ENCODE peak calls at places on chromosomes 1 and 21, in seven cellular contexts. One of them, this sample, is unnamed.

GRCh38 chr21:41304068-41304720 is 12.4 kb upstream of the FAM3B start:
- DNase-seq in right lobe of liver: no peak
- DNase-seq in stimulated activated CD4-positive, alpha-beta T cell treated with anti-CD3 and anti-CD28 coated beads, Interleukin-12 subunit alpha, Interleukin-12 subunit beta, amount 100 ng/mL, for 4 hours: no peak
- DNase-seq in activated T-helper 1 cell treated with anti-CD3 and anti-CD28 coated beads, Interleukin-2, amount 50 U/mL, for 16 hours: no peak
- DNase-seq in stimulated activated CD8-positive, alpha-beta memory T cell treated with anti-CD3 and anti-CD28 coated beads, Interleukin-4, amount 100 ng/mL, for 1 hour: no peak
- DNase-seq in H7: peak; percentile 35
- DNase-seq in effector memory CD4-positive, alpha-beta T cell: no peak
- DNase-seq in this sample: no peak

GRCh38 chr1:7229696-7230095 is 444.4 kb downstream of the CAMTA1 start:
- DNase-seq in right lobe of liver: no peak
- DNase-seq in stimulated activated CD4-positive, alpha-beta T cell treated with anti-CD3 and anti-CD28 coated beads, Interleukin-12 subunit alpha, Interleukin-12 subunit beta, amount 100 ng/mL, for 4 hours: no peak
- DNase-seq in activated T-helper 1 cell treated with anti-CD3 and anti-CD28 coated beads, Interleukin-2, amount 50 U/mL, for 16 hours: no peak
- DNase-seq in stimulated activated CD8-positive, alpha-beta memory T cell treated with anti-CD3 and anti-CD28 coated beads, Interleukin-4, amount 100 ng/mL, for 1 hour: no peak
- DNase-seq in H7: no peak
- DNase-seq in effector memory CD4-positive, alpha-beta T cell: no peak
- DNase-seq in this sample: no peak

GRCh38 chr1:2591233-2591580 is 4.6 kb downstream of the PRXL2B start:
- DNase-seq in right lobe of liver: no peak
- DNase-seq in stimulated activated CD4-positive, alpha-beta T cell treated with anti-CD3 and anti-CD28 coated beads, Interleukin-12 subunit alpha, Interleukin-12 subunit beta, amount 100 ng/mL, for 4 hours: no peak
- DNase-seq in activated T-helper 1 cell treated with anti-CD3 and anti-CD28 coated beads, Interleukin-2, amount 50 U/mL, for 16 hours: no peak
- DNase-seq in stimulated activated CD8-positive, alpha-beta memory T cell treated with anti-CD3 and anti-CD28 coated beads, Interleukin-4, amount 100 ng/mL, for 1 hour: no peak
- DNase-seq in H7: no peak
- DNase-seq in effector memory CD4-positive, alpha-beta T cell: no peak
- DNase-seq in this sample: no peak

GRCh38 chr1:156123356-156124196 is 9.1 kb downstream of the LMNA start:
- DNase-seq in right lobe of liver: peak; percentile 92
- DNase-seq in stimulated activated CD4-positive, alpha-beta T cell treated with anti-CD3 and anti-CD28 coated beads, Interleukin-12 subunit alpha, Interleukin-12 subunit beta, amount 100 ng/mL, for 4 hours: peak; percentile 58
- DNase-seq in activated T-helper 1 cell treated with anti-CD3 and anti-CD28 coated beads, Interleukin-2, amount 50 U/mL, for 16 hours: no peak
- DNase-seq in stimulated activated CD8-positive, alpha-beta memory T cell treated with anti-CD3 and anti-CD28 coated beads, Interleukin-4, amount 100 ng/mL, for 1 hour: no peak
- DNase-seq in H7: peak; percentile 82
- DNase-seq in effector memory CD4-positive, alpha-beta T cell: no peak
- DNase-seq in this sample: peak; percentile 72

GRCh38 chr1:240399381-240399780 is 212.6 kb downstream of the GREM2 start:
- DNase-seq in right lobe of liver: no peak
- DNase-seq in stimulated activated CD4-positive, alpha-beta T cell treated with anti-CD3 and anti-CD28 coated beads, Interleukin-12 subunit alpha, Interleukin-12 subunit beta, amount 100 ng/mL, for 4 hours: no peak
- DNase-seq in activated T-helper 1 cell treated with anti-CD3 and anti-CD28 coated beads, Interleukin-2, amount 50 U/mL, for 16 hours: no peak
- DNase-seq in stimulated activated CD8-positive, alpha-beta memory T cell treated with anti-CD3 and anti-CD28 coated beads, Interleukin-4, amount 100 ng/mL, for 1 hour: no peak
- DNase-seq in H7: no peak
- DNase-seq in effector memory CD4-positive, alpha-beta T cell: no peak
- DNase-seq in this sample: no peak

GRCh38 chr1:107264561-107264960 is 123.7 kb downstream of the NTNG1 start:
- DNase-seq in right lobe of liver: no peak
- DNase-seq in stimulated activated CD4-positive, alpha-beta T cell treated with anti-CD3 and anti-CD28 coated beads, Interleukin-12 subunit alpha, Interleukin-12 subunit beta, amount 100 ng/mL, for 4 hours: no peak
- DNase-seq in activated T-helper 1 cell treated with anti-CD3 and anti-CD28 coated beads, Interleukin-2, amount 50 U/mL, for 16 hours: no peak
- DNase-seq in stimulated activated CD8-positive, alpha-beta memory T cell treated with anti-CD3 and anti-CD28 coated beads, Interleukin-4, amount 100 ng/mL, for 1 hour: no peak
- DNase-seq in H7: no peak
- DNase-seq in effector memory CD4-positive, alpha-beta T cell: no peak
- DNase-seq in this sample: no peak

GRCh38 chr1:40925834-40926403 is 53.6 kb upstream of the CTPS1 start:
- DNase-seq in right lobe of liver: no peak
- DNase-seq in stimulated activated CD4-positive, alpha-beta T cell treated with anti-CD3 and anti-CD28 coated beads, Interleukin-12 subunit alpha, Interleukin-12 subunit beta, amount 100 ng/mL, for 4 hours: no peak
- DNase-seq in activated T-helper 1 cell treated with anti-CD3 and anti-CD28 coated beads, Interleukin-2, amount 50 U/mL, for 16 hours: no peak
- DNase-seq in stimulated activated CD8-positive, alpha-beta memory T cell treated with anti-CD3 and anti-CD28 coated beads, Interleukin-4, amount 100 ng/mL, for 1 hour: no peak
- DNase-seq in H7: no peak
- DNase-seq in effector memory CD4-positive, alpha-beta T cell: no peak
- DNase-seq in this sample: no peak

GRCh38 chr1:95126846-95127245 is 9.7 kb downstream of the TLCD4 start:
- DNase-seq in right lobe of liver: no peak
- DNase-seq in stimulated activated CD4-positive, alpha-beta T cell treated with anti-CD3 and anti-CD28 coated beads, Interleukin-12 subunit alpha, Interleukin-12 subunit beta, amount 100 ng/mL, for 4 hours: no peak
- DNase-seq in activated T-helper 1 cell treated with anti-CD3 and anti-CD28 coated beads, Interleukin-2, amount 50 U/mL, for 16 hours: no peak
- DNase-seq in stimulated activated CD8-positive, alpha-beta memory T cell treated with anti-CD3 and anti-CD28 coated beads, Interleukin-4, amount 100 ng/mL, for 1 hour: no peak
- DNase-seq in H7: no peak
- DNase-seq in effector memory CD4-positive, alpha-beta T cell: no peak
- DNase-seq in this sample: no peak

GRCh38 chr1:200708769-200709168 is 29.9 kb upstream of the CAMSAP2 start:
- DNase-seq in right lobe of liver: no peak
- DNase-seq in stimulated activated CD4-positive, alpha-beta T cell treated with anti-CD3 and anti-CD28 coated beads, Interleukin-12 subunit alpha, Interleukin-12 subunit beta, amount 100 ng/mL, for 4 hours: no peak
- DNase-seq in activated T-helper 1 cell treated with anti-CD3 and anti-CD28 coated beads, Interleukin-2, amount 50 U/mL, for 16 hours: no peak
- DNase-seq in stimulated activated CD8-positive, alpha-beta memory T cell treated with anti-CD3 and anti-CD28 coated beads, Interleukin-4, amount 100 ng/mL, for 1 hour: no peak
- DNase-seq in H7: no peak
- DNase-seq in effector memory CD4-positive, alpha-beta T cell: no peak
- DNase-seq in this sample: no peak

GRCh38 chr1:2356911-2357845 is 34.2 kb downstream of the MORN1 start:
- DNase-seq in right lobe of liver: no peak
- DNase-seq in stimulated activated CD4-positive, alpha-beta T cell treated with anti-CD3 and anti-CD28 coated beads, Interleukin-12 subunit alpha, Interleukin-12 subunit beta, amount 100 ng/mL, for 4 hours: no peak
- DNase-seq in activated T-helper 1 cell treated with anti-CD3 and anti-CD28 coated beads, Interleukin-2, amount 50 U/mL, for 16 hours: no peak
- DNase-seq in stimulated activated CD8-positive, alpha-beta memory T cell treated with anti-CD3 and anti-CD28 coated beads, Interleukin-4, amount 100 ng/mL, for 1 hour: no peak
- DNase-seq in H7: no peak
- DNase-seq in effector memory CD4-positive, alpha-beta T cell: no peak
- DNase-seq in this sample: no peak